ENCODE peak calls at places on chromosomes 6 and 20, in ten cellular contexts. F is lower leg skin, H is HCT116, O is endothelial cell of umbilical vein, G is NB4, W is sigmoid colon, J is uterus, X is heart left ventricle, C is breast epithelium, D is stomach. A is an unnamed sample.
A peak's percentile ranks its signal among the peaks of the same experiment; 100 is the strongest.

GRCh38 chr20:5844063-5844681 is 94.0 kb downstream of the SHLD1 start:
- DNase-seq in O (no peak), X (no peak), C (no peak), H (peak; percentile 28), G (peak; percentile 98), J (no peak), W (no peak), D (no peak), F (no peak), A (peak; percentile 78)

GRCh38 chr6:21265264-21266044 is 328.1 kb upstream of the SOX4 start:
- DNase-seq in J (no peak), W (no peak), G (peak; percentile 66), H (no peak), D (no peak), X (no peak), C (no peak), O (no peak), F (no peak), A (no peak)

GRCh38 chr6:32046450-32047083 is 8.4 kb downstream of the CYP21A2 start:
- DNase-seq in H (no peak), O (no peak), C (no peak), D (no peak), W (peak; percentile 84), F (peak; percentile 28), J (peak; percentile 67), X (peak; percentile 41), G (no peak), A (peak; percentile 35)

GRCh38 chr20:60653111-60653845 is 598.8 kb upstream of the CDH4 start:
- DNase-seq in O (no peak), G (peak; percentile 90), F (no peak), J (no peak), W (no peak), X (no peak), H (no peak), D (no peak), C (no peak), A (no peak)

GRCh38 chr6:23633986-23634385 is 492.0 kb upstream of the NRSN1 start:
- DNase-seq in G (no peak), O (no peak), C (no peak), H (no peak), F (no peak), W (no peak), X (no peak), J (no peak), D (no peak), A (no peak)

GRCh38 chr6:3617192-3617631 is 134.3 kb downstream of the PXDC1 start:
- DNase-seq in G (no peak), C (no peak), J (no peak), H (no peak), X (no peak), O (no peak), F (no peak), W (no peak), D (no peak), A (no peak)

GRCh38 chr6:3568396-3569082 is 111.7 kb upstream of the SLC22A23 start:
- DNase-seq in C (no peak), G (no peak), D (no peak), H (no peak), F (no peak), X (no peak), O (no peak), J (no peak), W (no peak), A (no peak)

GRCh38 chr6:76264466-76264865 is 192.0 kb upstream of the IMPG1 start:
- DNase-seq in D (no peak), J (no peak), C (no peak), O (no peak), H (no peak), F (no peak), W (no peak), X (no peak), G (no peak), A (no peak)

GRCh38 chr6:164502838-164503237 is 806.6 kb downstream of the C6orf118 start:
- DNase-seq in D (no peak), J (no peak), F (no peak), X (no peak), C (no peak), H (no peak), G (no peak), W (no peak), O (peak; percentile 83), A (no peak)

DNA sequence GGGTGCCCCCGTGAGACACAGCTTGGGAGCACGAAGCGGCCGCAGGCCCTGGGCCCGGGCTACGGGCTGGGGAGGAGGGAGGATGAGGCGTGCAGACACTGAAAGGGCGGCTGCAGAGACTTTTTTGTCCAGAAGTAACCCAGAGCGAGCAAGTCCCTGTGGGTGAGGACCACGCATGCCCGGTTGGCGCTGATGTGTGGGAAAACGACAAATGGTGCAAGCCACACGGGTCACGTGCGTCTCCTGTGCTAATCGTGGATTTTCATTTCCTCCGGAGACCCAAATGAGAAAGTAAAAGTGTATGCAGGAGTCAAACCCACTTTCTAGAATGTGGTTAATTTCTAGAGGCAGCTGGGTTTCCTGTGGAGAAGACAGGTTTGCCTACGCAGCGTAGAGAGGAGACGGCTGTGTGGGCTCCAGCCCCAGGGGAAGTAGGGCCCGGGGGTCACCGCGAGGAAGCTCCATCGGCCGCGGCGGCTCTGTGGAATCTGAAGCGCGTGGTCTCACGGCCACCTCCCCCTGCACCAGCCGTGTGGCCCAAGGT is 19.0 kb downstream of the DLL1 start:
- DNase-seq in O (no peak), D (no peak), C (no peak), W (no peak), F (no peak), X (no peak), J (no peak), G (peak; percentile 86), H (no peak), A (no peak)
- TF ChIP-seq POLR2A in O (no peak), D (no peak), C (no peak), W (no peak), F (no peak), X (no peak), J (no peak), G (no peak), H (no peak), A (no peak)

GRCh38 chr20:11891081-11891826 is 26.4 kb upstream of the BTBD3 start:
- DNase-seq in G (peak; percentile 86), W (peak; percentile 75), F (no peak), X (peak; percentile 77), O (peak; percentile 66), C (peak; percentile 58), H (no peak), J (peak; percentile 59), D (peak; percentile 51), A (peak; percentile 22)

GRCh38 chr20:11888648-11889047 is 29.0 kb upstream of the BTBD3 start:
- DNase-seq in H (no peak), X (no peak), C (no peak), G (no peak), O (no peak), D (no peak), W (no peak), J (no peak), F (no peak), A (no peak)

GRCh38 chr20:11894072-11894471 is 23.6 kb upstream of the BTBD3 start:
- DNase-seq in W (no peak), F (no peak), X (no peak), J (no peak), D (no peak), H (no peak), C (no peak), O (peak; percentile 53), G (no peak), A (no peak)

GRCh38 chr20:11891827-11892521 is 25.7 kb upstream of the BTBD3 start:
- DNase-seq in G (peak; percentile 89), H (peak; percentile 66), X (peak; percentile 81), J (peak; percentile 43), W (peak; percentile 76), C (peak; percentile 37), O (peak; percentile 79), D (peak; percentile 64), F (peak; percentile 55), A (peak; percentile 51)

DNA sequence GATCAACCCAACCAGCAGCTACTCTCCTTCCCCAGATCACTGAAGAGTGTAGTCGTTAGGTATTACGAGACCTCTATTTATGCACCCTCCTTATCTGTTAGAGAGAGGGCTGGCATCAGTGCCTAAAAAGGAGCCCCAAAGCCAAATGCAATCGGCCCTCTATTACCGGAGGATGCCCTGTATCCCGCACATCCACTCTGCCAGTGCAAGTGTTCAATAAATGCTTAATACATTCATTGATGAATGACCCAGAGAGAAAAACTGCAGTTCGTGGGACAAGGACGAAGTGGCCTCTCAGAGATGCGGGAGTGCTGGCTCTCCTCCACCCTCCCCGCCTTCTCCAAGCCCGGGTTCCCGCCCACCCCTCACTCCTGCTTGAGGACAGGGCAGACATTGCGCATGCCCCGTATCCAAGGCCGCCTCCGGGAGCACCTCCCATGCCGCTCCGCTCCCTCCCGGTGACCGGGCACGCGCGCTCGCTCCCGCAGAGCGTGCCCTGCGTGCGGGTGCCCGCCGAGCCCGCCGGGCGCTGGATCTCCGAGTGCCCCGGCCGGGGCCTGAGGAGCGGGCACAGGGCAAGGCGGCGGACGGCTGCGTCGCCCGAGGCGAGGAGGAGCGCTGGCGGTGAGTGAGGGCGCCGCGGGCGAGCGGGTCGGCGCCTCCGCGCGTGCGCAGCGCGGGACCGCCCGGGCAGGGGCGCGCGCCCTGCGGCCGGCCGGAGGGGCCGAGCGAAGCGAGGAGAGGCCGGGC is 27.2 kb upstream of the BTBD3 start:
- DNase-seq in H (peak; percentile 78), X (peak; percentile 92), C (peak; percentile 74), F (peak; percentile 76), G (peak; percentile 93), O (peak; percentile 95), W (peak; percentile 92), D (peak; percentile 91), J (peak; percentile 85), A (peak; percentile 65)
- TF ChIP-seq POLR2A in H (peak; percentile 59), X (peak; percentile 56), C (no peak), F (no peak), G (peak; percentile 52), O (no peak), W (no peak), D (no peak), J (peak; percentile 89), A (peak; percentile 77)

GRCh38 chr20:53191957-53192356 is 219.8 kb downstream of the TSHZ2 start:
- DNase-seq in D (no peak), C (no peak), G (no peak), W (no peak), O (no peak), X (no peak), H (no peak), J (no peak), F (no peak), A (no peak)
- TF ChIP-seq POLR2A in D (no peak), C (no peak), G (no peak), W (no peak), O (no peak), X (no peak), H (no peak), J (no peak), F (no peak), A (no peak)

DNA sequence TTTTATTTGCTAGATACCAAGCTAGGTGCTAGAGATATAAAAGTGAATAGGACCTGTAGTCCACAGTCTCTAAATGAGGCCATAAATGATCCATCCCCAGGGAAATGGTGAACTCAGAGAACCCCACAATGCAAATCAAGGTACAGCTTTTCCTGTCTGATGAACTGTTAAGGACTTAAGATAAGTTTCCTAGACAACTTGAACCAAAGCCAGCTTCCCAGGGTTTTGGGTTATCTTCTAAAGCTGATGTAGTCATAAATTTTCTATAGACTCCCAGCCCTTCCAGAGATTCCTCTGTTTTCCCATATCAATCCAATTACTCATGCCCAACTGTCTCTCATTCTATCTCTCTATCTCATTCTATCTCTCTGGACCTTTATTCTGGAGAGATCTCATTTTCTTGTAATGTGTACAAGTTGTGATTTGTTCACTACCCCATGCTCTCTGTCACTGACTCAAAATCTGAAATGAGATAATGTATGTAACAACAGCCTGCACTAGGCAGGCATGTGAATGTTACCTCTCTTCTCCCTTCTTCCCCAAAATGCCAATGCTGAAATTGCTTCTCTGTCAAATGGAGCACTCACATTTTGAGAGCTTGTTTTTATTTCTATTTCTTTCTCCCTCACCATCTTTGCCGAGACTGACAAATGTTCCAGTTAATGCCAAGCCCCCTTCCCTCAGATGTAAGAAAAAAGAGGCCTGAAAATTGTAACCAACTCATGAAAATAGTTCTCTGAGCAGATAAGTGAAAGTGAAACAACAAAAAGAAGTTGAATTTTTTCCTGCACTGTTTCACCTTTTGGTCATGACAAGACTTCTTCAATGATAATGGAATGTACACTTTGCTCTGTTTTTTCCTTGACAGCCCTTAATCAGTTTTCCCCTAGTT is 279.9 kb downstream of the SLC35F1 start:
- DNase-seq in O (no peak), H (no peak), J (no peak), F (no peak), X (no peak), D (no peak), C (no peak), G (no peak), W (no peak), A (no peak)
- TF ChIP-seq POLR2A in O (no peak), H (no peak), J (no peak), F (no peak), X (no peak), D (no peak), C (no peak), G (no peak), W (no peak), A (no peak)

A was measured in H54.